ENCODE peak calls at places on chromosomes 12 and 14, in seven cellular contexts. Z is activated naive CD8-positive, alpha-beta T cell treated with anti-CD3 and anti-CD28 coated beads for 36 hours; G is midbrain; L is mesendoderm; M is transverse colon; R is stimulated activated CD8-positive, alpha-beta memory T cell treated with anti-CD3 and anti-CD28 coated beads, Interleukin-15, amount 100 ng/mL, for 24 hours; V is NAMALWA. H is an unnamed sample.

GRCh38 chr12:57983150-57983857 is 41.9 kb downstream of the ATP23 start:
- DNase-seq in M (peak; percentile 30), V (peak; percentile 58), Z (no peak), L (peak; percentile 51), G (peak; percentile 16), R (no peak), H (peak; percentile 64)

GRCh38 chr12:6264402-6265037 is 46.0 kb upstream of the PLEKHG6 start:
- DNase-seq in G (no peak), V (no peak), L (peak; percentile 41), M (peak; percentile 67), R (no peak), Z (no peak), H (no peak)

GRCh38 chr14:59356783-59357182 is 108.4 kb downstream of the GPR135 start:
- DNase-seq in V (peak; percentile 42), R (no peak), M (no peak), L (no peak), Z (no peak), G (no peak), H (no peak)

GRCh38 chr12:124718052-124718451 is 145.6 kb downstream of the SCARB1 start:
- DNase-seq in M (no peak), L (no peak), R (no peak), V (no peak), G (no peak), Z (no peak), H (no peak)

GRCh38 chr12:75933136-75933535 is 98.4 kb downstream of the PHLDA1 start:
- DNase-seq in Z (no peak), L (no peak), M (no peak), V (no peak), G (no peak), R (no peak), H (peak; percentile 33)

GRCh38 chr14:23864856-23865255 is 88.7 kb upstream of the DHRS4 start:
- DNase-seq in L (no peak), G (no peak), V (no peak), Z (no peak), R (no peak), M (no peak), H (no peak)

GRCh38 chr12:15336772-15337553 is 14.7 kb downstream of the PTPRO start:
- DNase-seq in M (no peak), V (no peak), L (no peak), R (no peak), G (no peak), Z (no peak), H (no peak)

GRCh38 chr12:49059385-49060232 is 985 bp downstream of the KMT2D start:
- DNase-seq in R (no peak), Z (peak; percentile 40), M (peak; percentile 26), G (no peak), V (peak; percentile 57), L (peak; percentile 57), H (peak; percentile 60)

GRCh38 chr12:27780612-27781408 is 774 bp upstream of the MANSC4 start:
- DNase-seq in V (peak; percentile 49), L (peak; percentile 66), G (no peak), M (peak; percentile 25), R (peak; percentile 3), Z (peak; percentile 37), H (peak; percentile 63)

GRCh38 chr12:7859552-7859951 is 13.2 kb downstream of the SLC2A14 start:
- DNase-seq in L (peak; percentile 35), Z (no peak), R (no peak), M (no peak), G (no peak), V (no peak), H (no peak)

GRCh38 chr14:50021261-50021660 is 95.1 kb downstream of the VCPKMT start:
- DNase-seq in L (no peak), V (no peak), Z (no peak), M (no peak), R (no peak), G (no peak), H (no peak)

H was measured in NB4.